ENCODE peak calls at places on chromosome 3, in eight cellular contexts. One of them, this sample, is unnamed.

GRCh38 chr3:69698728-69699127 is 40.5 kb upstream of the MITF start:
- DNase-seq in fibroblast of mammary gland: no peak
- DNase-seq in AG08395: no peak
- DNase-seq in activated CD8-positive, alpha-beta memory T cell treated with anti-CD3 and anti-CD28 coated beads, Interleukin-2, amount 10 ng/mL, durations not matched to agents 7 days and 5 days: no peak
- DNase-seq in cardiac septum: no peak
- DNase-seq in suprapubic skin: no peak
- DNase-seq in EH: no peak
- DNase-seq in T-cell: no peak
- DNase-seq in this sample: no peak

GRCh38 chr3:52216585-52217408 is 8.6 kb downstream of the TLR9 start:
- DNase-seq in activated CD8-positive, alpha-beta memory T cell treated with anti-CD3 and anti-CD28 coated beads, Interleukin-2, amount 10 ng/mL, durations not matched to agents 7 days and 5 days: peak; percentile 63
- DNase-seq in EH: peak; percentile 58
- DNase-seq in T-cell: peak; percentile 29
- DNase-seq in cardiac septum: no peak
- DNase-seq in AG08395: peak; percentile 58
- DNase-seq in fibroblast of mammary gland: peak; percentile 62
- DNase-seq in suprapubic skin: peak; percentile 86
- DNase-seq in this sample: no peak

GRCh38 chr3:37223084-37223975 is 48.9 kb upstream of the LRRFIP2 start:
- DNase-seq in fibroblast of mammary gland: peak; percentile 44
- DNase-seq in activated CD8-positive, alpha-beta memory T cell treated with anti-CD3 and anti-CD28 coated beads, Interleukin-2, amount 10 ng/mL, durations not matched to agents 7 days and 5 days: no peak
- DNase-seq in suprapubic skin: no peak
- DNase-seq in T-cell: no peak
- DNase-seq in AG08395: no peak
- DNase-seq in cardiac septum: no peak
- DNase-seq in EH: peak; percentile 80
- DNase-seq in this sample: no peak

GRCh38 chr3:18295171-18295920 is 129.8 kb downstream of the SATB1 start:
- DNase-seq in activated CD8-positive, alpha-beta memory T cell treated with anti-CD3 and anti-CD28 coated beads, Interleukin-2, amount 10 ng/mL, durations not matched to agents 7 days and 5 days: peak; percentile 48
- DNase-seq in suprapubic skin: no peak
- DNase-seq in EH: peak; percentile 61
- DNase-seq in AG08395: peak; percentile 70
- DNase-seq in T-cell: no peak
- DNase-seq in cardiac septum: no peak
- DNase-seq in fibroblast of mammary gland: peak; percentile 56
- DNase-seq in this sample: no peak

GRCh38 chr3:160929595-160929994 is 173.6 kb downstream of the PPM1L start:
- DNase-seq in suprapubic skin: no peak
- DNase-seq in cardiac septum: peak; percentile 79
- DNase-seq in EH: peak; percentile 58
- DNase-seq in AG08395: peak; percentile 17
- DNase-seq in T-cell: no peak
- DNase-seq in activated CD8-positive, alpha-beta memory T cell treated with anti-CD3 and anti-CD28 coated beads, Interleukin-2, amount 10 ng/mL, durations not matched to agents 7 days and 5 days: no peak
- DNase-seq in fibroblast of mammary gland: no peak
- DNase-seq in this sample: no peak

GRCh38 chr3:170589113-170589512 is 3.2 kb upstream of the SLC7A14 start:
- DNase-seq in AG08395: no peak
- DNase-seq in EH: no peak
- DNase-seq in cardiac septum: no peak
- DNase-seq in suprapubic skin: no peak
- DNase-seq in fibroblast of mammary gland: no peak
- DNase-seq in T-cell: no peak
- DNase-seq in activated CD8-positive, alpha-beta memory T cell treated with anti-CD3 and anti-CD28 coated beads, Interleukin-2, amount 10 ng/mL, durations not matched to agents 7 days and 5 days: no peak
- DNase-seq in this sample: no peak

GRCh38 chr3:38800511-38800910 is 15.5 kb downstream of the SCN10A start:
- DNase-seq in T-cell: no peak
- DNase-seq in fibroblast of mammary gland: no peak
- DNase-seq in suprapubic skin: no peak
- DNase-seq in EH: no peak
- DNase-seq in AG08395: no peak
- DNase-seq in cardiac septum: no peak
- DNase-seq in activated CD8-positive, alpha-beta memory T cell treated with anti-CD3 and anti-CD28 coated beads, Interleukin-2, amount 10 ng/mL, durations not matched to agents 7 days and 5 days: no peak
- DNase-seq in this sample: no peak

GRCh38 chr3:146783446-146783845 is 178.3 kb upstream of the PLSCR5 start:
- DNase-seq in EH: peak; percentile 60
- DNase-seq in activated CD8-positive, alpha-beta memory T cell treated with anti-CD3 and anti-CD28 coated beads, Interleukin-2, amount 10 ng/mL, durations not matched to agents 7 days and 5 days: no peak
- DNase-seq in cardiac septum: no peak
- DNase-seq in AG08395: no peak
- DNase-seq in fibroblast of mammary gland: peak; percentile 9
- DNase-seq in suprapubic skin: no peak
- DNase-seq in T-cell: no peak
- DNase-seq in this sample: no peak

GRCh38 chr3:54443572-54444161 is 321.3 kb downstream of the CACNA2D3 start:
- DNase-seq in EH: no peak
- DNase-seq in activated CD8-positive, alpha-beta memory T cell treated with anti-CD3 and anti-CD28 coated beads, Interleukin-2, amount 10 ng/mL, durations not matched to agents 7 days and 5 days: no peak
- DNase-seq in cardiac septum: no peak
- DNase-seq in fibroblast of mammary gland: no peak
- DNase-seq in AG08395: peak; percentile 19
- DNase-seq in T-cell: no peak
- DNase-seq in suprapubic skin: no peak
- DNase-seq in this sample: no peak

This sample was measured in mesenteric fat pad.